ENCODE peak calls at places on chromosomes 11 and 22, in nine cellular contexts. G is heart left ventricle, R is fibroblast of lung, B is cardiac muscle cell, D is Peyer's patch, N is HL-60, L is uterus, F is ovary, M is psoas muscle. A is an unnamed sample.
A peak's percentile ranks its signal among the peaks of the same experiment; 100 is the strongest.

GRCh38 chr22:35021166-35021565 is 44.8 kb upstream of the ISX start:
- DNase-seq in D (peak; percentile 54), R (no peak), L (no peak), M (no peak), F (no peak), G (no peak), B (no peak), N (no peak), A (no peak)

GRCh38 chr11:33942954-33943353 is 51.1 kb upstream of the LMO2 start:
- DNase-seq in D (no peak), F (no peak), M (peak; percentile 57), B (no peak), N (no peak), R (peak; percentile 94), L (no peak), G (peak; percentile 57), A (no peak)

GRCh38 chr11:58618215-58618614 is 4.2 kb upstream of the CNTF start:
- DNase-seq in G (no peak), R (no peak), B (no peak), L (no peak), N (no peak), D (no peak), M (no peak), F (no peak), A (no peak)

GRCh38 chr22:31400023-31400397 is 606 bp downstream of the DRG1 start:
- DNase-seq in N (no peak), L (no peak), R (peak; percentile 39), D (no peak), G (no peak), F (no peak), B (peak; percentile 8), M (no peak), A (no peak)

GRCh38 chr11:99320769-99321290 is 300.1 kb downstream of the CNTN5 start:
- DNase-seq in G (no peak), N (no peak), D (no peak), L (no peak), M (no peak), F (no peak), R (no peak), B (no peak), A (no peak)

GRCh38 chr11:128843198-128843766 is 23.8 kb downstream of the KCNJ1 start:
- DNase-seq in B (no peak), F (no peak), G (no peak), D (no peak), R (no peak), N (no peak), M (no peak), L (no peak), A (no peak)

GRCh38 chr11:103696130-103696529 is 340.3 kb upstream of the DDI1 start:
- DNase-seq in F (no peak), R (no peak), G (no peak), N (no peak), D (no peak), M (no peak), B (no peak), L (no peak), A (no peak)

GRCh38 chr22:47091241-47091691 is 328.8 kb downstream of the TBC1D22A start:
- DNase-seq in L (no peak), G (no peak), N (no peak), M (no peak), D (peak; percentile 46), R (peak; percentile 14), F (no peak), B (no peak), A (no peak)

GRCh38 chr22:10780281-10780680 is 4747.7 kb upstream of the OR11H1 start:
- DNase-seq in G (no peak), B (no peak), M (no peak), D (no peak), L (no peak), R (no peak), N (no peak), F (no peak), A (no peak)

GRCh38 chr22:47173535-47174021 is 411.1 kb downstream of the TBC1D22A start:
- DNase-seq in F (no peak), G (peak; percentile 12), D (peak; percentile 35), L (peak; percentile 7), R (no peak), B (no peak), M (peak; percentile 39), N (no peak), A (no peak)

GRCh38 chr11:69114362-69114761 is 41.4 kb upstream of the SMIM38 start:
- DNase-seq in N (no peak), L (no peak), F (no peak), B (no peak), G (no peak), R (no peak), D (no peak), M (no peak), A (peak; percentile 26)

GRCh38 chr22:17566776-17567175 is 3.5 kb downstream of the SLC25A18 start:
- DNase-seq in G (no peak), F (no peak), N (no peak), L (no peak), R (no peak), M (no peak), B (no peak), D (no peak), A (no peak)

GRCh38 chr11:721913-722811 is 16.1 kb downstream of the EPS8L2 start:
- DNase-seq in G (no peak), R (no peak), F (no peak), N (peak; percentile 39), L (no peak), M (no peak), B (no peak), D (peak; percentile 90), A (peak; percentile 79)

GRCh38 chr11:121841487-121842167 is 274.4 kb downstream of the BLID start:
- DNase-seq in F (no peak), L (no peak), B (no peak), N (no peak), R (peak; percentile 94), M (no peak), D (no peak), G (no peak), A (no peak)

GRCh38 chr11:126433244-126433846 is 77.9 kb downstream of the ST3GAL4 start:
- DNase-seq in G (no peak), F (no peak), D (no peak), R (no peak), B (no peak), L (no peak), M (no peak), N (no peak), A (no peak)

GRCh38 chr22:17373839-17374238 is 4.6 kb downstream of the CECR2 start:
- DNase-seq in N (no peak), M (no peak), R (no peak), D (no peak), L (no peak), G (no peak), F (no peak), B (no peak), A (no peak)

DNA sequence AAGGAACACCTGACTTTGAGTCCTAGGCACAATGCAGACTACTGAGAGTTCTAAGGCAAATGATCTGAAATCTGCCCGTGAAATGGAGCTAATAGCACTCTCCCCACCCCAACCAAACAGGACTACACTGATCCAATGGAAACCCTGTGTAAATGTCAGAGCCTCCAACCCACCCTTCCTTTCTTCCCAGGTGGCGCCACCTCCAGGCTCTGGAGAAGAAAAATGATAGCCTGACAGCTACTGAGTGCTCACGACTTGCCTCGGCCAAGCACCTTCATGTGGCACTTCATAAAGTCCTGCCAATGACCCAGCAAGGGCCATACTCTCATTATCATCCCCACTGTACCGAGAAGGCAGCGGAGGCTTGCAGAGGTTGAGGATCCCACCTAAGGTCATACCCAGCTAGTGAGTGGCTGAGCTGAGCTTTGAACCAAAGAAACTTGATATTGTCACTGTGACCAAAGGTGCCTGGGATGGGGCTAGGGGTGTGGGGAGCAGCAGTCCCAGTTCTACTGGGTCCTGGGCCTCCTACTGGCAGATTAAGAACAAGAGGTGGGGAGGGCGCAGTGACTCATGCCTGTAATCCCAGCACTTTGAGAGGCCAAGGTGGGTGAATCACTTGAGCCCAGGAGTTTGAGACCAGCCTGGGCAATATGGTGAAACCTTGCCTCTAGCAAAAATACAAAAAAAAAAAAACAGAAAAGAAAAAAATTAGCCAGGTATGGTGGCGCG is 20.5 kb downstream of the TST start:
- DNase-seq in R (no peak), D (peak; percentile 71), N (no peak), L (no peak), G (no peak), B (no peak), F (no peak), M (no peak), A (no peak)
- TF ChIP-seq CTCF in R (peak; percentile 6), D (no peak), N (no peak), L (no peak), G (no peak), B (no peak), F (no peak), M (no peak), A (no peak)

GRCh38 chr22:48253573-48253972 is 1491.1 kb downstream of the TBC1D22A start:
- DNase-seq in N (no peak), L (no peak), M (no peak), R (no peak), F (no peak), D (no peak), G (no peak), B (no peak), A (no peak)
- H3K27ac ChIP-seq in N (no peak overlapping the region), L (no peak overlapping the region), M (no peak overlapping the region), R (no peak overlapping the region), F (no peak overlapping the region), D (no peak overlapping the region), G (no peak overlapping the region), B (no peak overlapping the region), A (no peak overlapping the region)

GRCh38 chr11:64344160-64344559 is 4.2 kb downstream of the CCDC88B start:
- DNase-seq in F (no peak), G (no peak), R (no peak), L (no peak), D (no peak), M (no peak), B (no peak), N (no peak), A (no peak)

GRCh38 chr11:64344721-64345120 is 4.7 kb downstream of the CCDC88B start:
- DNase-seq in G (no peak), D (no peak), L (no peak), F (no peak), B (no peak), N (no peak), R (no peak), M (no peak), A (no peak)

GRCh38 chr11:64342869-64343739 is 3.1 kb downstream of the CCDC88B start:
- DNase-seq in N (no peak), L (no peak), B (no peak), D (no peak), R (no peak), F (no peak), G (no peak), M (peak; percentile 73), A (no peak)

GRCh38 chr11:64341851-64342791 is 2.1 kb downstream of the CCDC88B start:
- DNase-seq in R (peak; percentile 82), G (peak; percentile 88), M (peak; percentile 95), B (peak; percentile 91), L (peak; percentile 89), F (peak; percentile 90), N (peak; percentile 95), D (peak; percentile 96), A (peak; percentile 94)

GRCh38 chr11:64343740-64344133 is 3.7 kb downstream of the CCDC88B start:
- DNase-seq in G (no peak), M (peak; percentile 62), F (no peak), R (no peak), N (no peak), L (no peak), D (no peak), B (peak; percentile 33), A (no peak)
- TF ChIP-seq CTCF in G (peak; percentile 38), M (peak; percentile 42), F (no peak), R (no peak), N (no peak), L (no peak), D (peak; percentile 30), B (peak; percentile 22), A (peak; percentile 18)

GRCh38 chr11:77636738-77637344 is 753 bp downstream of the CLNS1A start:
- DNase-seq in N (no peak), L (no peak), R (no peak), B (peak; percentile 6), D (no peak), F (no peak), G (no peak), M (no peak), A (no peak)
- H3K27ac ChIP-seq in N (peak overlapping the region; percentile 99), L (peak overlapping the region; percentile 78), R (peak overlapping the region; percentile 83), B (peak overlapping the region; percentile 89), D (no peak overlapping the region), F (no peak overlapping the region), G (peak overlapping the region; percentile 93), M (peak overlapping the region; percentile 78), A (peak overlapping the region; percentile 76)